ENCODE peak calls at places on chromosomes 11 and 22, in nine cellular contexts. X, T, M, D, I, V, H, G and L are unnamed samples.

GRCh38 chr11:55967914-55968313 is 1.8 kb downstream of the OR10AG1 start:
- DNase-seq in V (no peak), I (no peak), D (no peak), X (no peak), H (no peak), G (no peak), T (no peak), M (no peak), L (no peak)

GRCh38 chr22:22692707-22693530 is 48.5 kb downstream of the GGTLC2 start:
- DNase-seq in V (peak; percentile 73), X (peak; percentile 91), H (peak; percentile 33), G (no peak), T (peak; percentile 86), I (peak; percentile 84), M (peak; percentile 89), D (peak; percentile 68), L (no peak)

GRCh38 chr11:130516175-130516867 is 67.9 kb downstream of the ADAMTS15 start:
- DNase-seq in X (no peak), V (no peak), D (peak; percentile 46), H (no peak), G (no peak), I (no peak), M (no peak), T (no peak), L (no peak)

GRCh38 chr11:44727373-44728084 is 767 bp downstream of the TSPAN18 start:
- DNase-seq in T (peak; percentile 78), X (peak; percentile 79), H (peak; percentile 89), G (peak; percentile 87), V (peak; percentile 71), I (peak; percentile 75), D (peak; percentile 88), M (peak; percentile 94), L (no peak)

GRCh38 chr11:120235024-120235628 is 4.8 kb upstream of the POU2F3 start:
- DNase-seq in M (no peak), T (no peak), D (peak; percentile 91), G (peak; percentile 62), I (peak; percentile 72), X (peak; percentile 82), V (peak; percentile 71), H (no peak), L (no peak)

GRCh38 chr11:64810891-64811272 is 531 bp upstream of the MEN1 start:
- DNase-seq in I (peak; percentile 42), V (no peak), T (no peak), X (no peak), H (no peak), G (no peak), M (no peak), D (no peak), L (no peak)

GRCh38 chr11:93773045-93773477 is 11.0 kb upstream of the MED17 start:
- DNase-seq in H (no peak), V (no peak), D (peak; percentile 53), I (no peak), T (no peak), X (no peak), G (no peak), M (no peak), L (no peak)

GRCh38 chr11:12251651-12252560 is 125.5 kb upstream of the PARVA start:
- DNase-seq in T (no peak), I (no peak), G (no peak), M (no peak), H (no peak), D (no peak), V (no peak), X (no peak), L (no peak)

GRCh38 chr11:34416746-34417145 is 22.0 kb upstream of the CAT start:
- DNase-seq in H (no peak), D (no peak), V (no peak), T (no peak), X (no peak), M (no peak), G (no peak), I (no peak), L (no peak)

GRCh38 chr11:126415128-126415527 is 59.6 kb downstream of the ST3GAL4 start:
- DNase-seq in T (peak; percentile 61), I (peak; percentile 77), V (peak; percentile 72), G (peak; percentile 88), H (peak; percentile 93), D (no peak), X (peak; percentile 63), M (no peak), L (no peak)

GRCh38 chr22:29265929-29266328 is 1.9 kb downstream of the RHBDD3 start:
- DNase-seq in T (no peak), V (no peak), G (no peak), M (no peak), H (peak; percentile 40), X (no peak), I (no peak), D (no peak), L (no peak)

GRCh38 chr22:29209624-29209929 is 3.9 kb downstream of the EMID1 start:
- DNase-seq in I (no peak), H (no peak), V (no peak), D (no peak), M (no peak), T (no peak), G (no peak), X (no peak), L (no peak)

GRCh38 chr11:128733440-128734115 is 39.7 kb downstream of the FLI1 start:
- DNase-seq in D (peak; percentile 96), I (no peak), X (no peak), G (no peak), M (no peak), V (no peak), T (no peak), H (no peak), L (no peak)

GRCh38 chr11:125073616-125074483 is 10.7 kb downstream of the SLC37A2 start:
- DNase-seq in H (no peak), X (peak; percentile 5), V (peak; percentile 22), I (no peak), M (peak; percentile 76), T (no peak), G (no peak), D (no peak), L (no peak)

GRCh38 chr11:17828311-17828751 is 93.8 kb downstream of the KCNC1 start:
- DNase-seq in V (no peak), D (no peak), I (peak; percentile 22), T (no peak), H (no peak), G (peak; percentile 60), M (no peak), X (no peak), L (no peak)

GRCh38 chr22:19075404-19075803 is 46.8 kb downstream of the DGCR2 start:
- DNase-seq in G (no peak), V (no peak), M (no peak), X (no peak), I (no peak), T (no peak), H (no peak), D (no peak), L (no peak)
- H3K4me1 ChIP-seq in G (peaks cover 7% of the 10 kb centered on the region), V (peaks cover 1% of the 10 kb centered on the region), M (no peaks in the 10 kb centered on the region), X (peaks cover 5% of the 10 kb centered on the region), I (no peaks in the 10 kb centered on the region), T (no peaks in the 10 kb centered on the region), H (no peaks in the 10 kb centered on the region), D (no peaks in the 10 kb centered on the region), L (no peaks in the 10 kb centered on the region)

GRCh38 chr11:118633319-118633690 is 25.9 kb downstream of the PHLDB1 start:
- DNase-seq in G (no peak), H (no peak), T (no peak), V (no peak), D (no peak), M (no peak), I (no peak), X (no peak), L (no peak)
- H3K4me1 ChIP-seq in G (peaks cover 98% of the 10 kb centered on the region), H (peaks cover 7% of the 10 kb centered on the region), T (no peaks in the 10 kb centered on the region), V (peaks cover 31% of the 10 kb centered on the region), D (peaks cover 7% of the 10 kb centered on the region), M (peaks cover 23% of the 10 kb centered on the region), I (peaks cover 19% of the 10 kb centered on the region), X (peaks cover 7% of the 10 kb centered on the region), L (peaks cover 18% of the 10 kb centered on the region)

GRCh38 chr22:43435851-43436535 is 24.2 kb downstream of the MPPED1 start:
- DNase-seq in T (peak; percentile 94), H (peak; percentile 27), D (no peak), V (no peak), M (peak; percentile 25), I (no peak), X (peak; percentile 84), G (no peak), L (no peak)
- H3K4me1 ChIP-seq in T (no peaks in the 10 kb centered on the region), H (no peaks in the 10 kb centered on the region), D (no peaks in the 10 kb centered on the region), V (no peaks in the 10 kb centered on the region), M (no peaks in the 10 kb centered on the region), I (no peaks in the 10 kb centered on the region), X (peaks cover 5% of the 10 kb centered on the region), G (no peaks in the 10 kb centered on the region), L (no peaks in the 10 kb centered on the region)

GRCh38 chr11:45820211-45820857 is 15.4 kb downstream of the SLC35C1 start:
- DNase-seq in M (no peak), X (no peak), I (no peak), H (no peak), D (no peak), V (no peak), T (no peak), G (no peak), L (peak; percentile 7)
- H3K4me1 ChIP-seq in M (peaks cover 23% of the 10 kb centered on the region), X (no peaks in the 10 kb centered on the region), I (no peaks in the 10 kb centered on the region), H (no peaks in the 10 kb centered on the region), D (no peaks in the 10 kb centered on the region), V (no peaks in the 10 kb centered on the region), T (no peaks in the 10 kb centered on the region), G (peaks cover 6% of the 10 kb centered on the region), L (no peaks in the 10 kb centered on the region)

DNA sequence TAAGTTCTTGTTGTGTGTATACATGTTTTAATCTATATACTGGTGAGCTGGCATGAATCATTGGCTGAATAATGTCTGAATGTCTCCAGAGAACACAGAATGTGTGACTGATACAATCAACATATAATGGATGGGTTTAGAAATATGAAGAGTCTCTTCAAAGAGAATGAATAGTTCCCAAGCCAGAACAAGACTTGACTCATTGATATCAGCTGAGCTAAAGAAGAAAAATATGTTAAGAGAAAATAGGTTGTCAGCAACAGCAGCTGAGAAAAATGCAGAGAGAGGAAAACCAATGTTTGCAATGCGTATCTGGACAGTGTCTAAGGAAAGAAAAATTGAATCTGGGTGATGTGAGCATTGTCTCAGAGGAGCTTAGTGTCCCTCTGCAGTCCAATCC is 1281.8 kb upstream of the TENM4 start:
- DNase-seq in I (no peak), V (no peak), X (no peak), D (no peak), H (no peak), M (no peak), G (no peak), T (no peak), L (no peak)
- H3K4me1 ChIP-seq in I (no peaks in the 10 kb centered on the region), V (no peaks in the 10 kb centered on the region), X (no peaks in the 10 kb centered on the region), D (no peaks in the 10 kb centered on the region), H (no peaks in the 10 kb centered on the region), M (peaks cover 3% of the 10 kb centered on the region), G (no peaks in the 10 kb centered on the region), T (no peaks in the 10 kb centered on the region), L (peaks cover 4% of the 10 kb centered on the region)